ENCODE peak calls at places on chromosomes 4 and X, in ten cellular contexts. N is activated CD4-positive, alpha-beta T cell treated with anti-CD3 and anti-CD28 coated beads for 48 hours; B is stimulated activated CD8-positive, alpha-beta memory T cell treated with anti-CD3 and anti-CD28 coated beads, Interleukin-4, amount 100 ng/mL, for 4 hours; I is caudate nucleus; M is LoVo; R is head of caudate nucleus; E is posterior cingulate gyrus; Q is GF-D8; P is GM12891; V is midbrain. G is an unnamed sample.

GRCh38 chr4:87657525-87657924 is 7.4 kb downstream of the DMP1 start:
- DNase-seq in E (no peak), B (no peak), Q (no peak), R (no peak), P (no peak), I (no peak), V (no peak), M (peak), N (no peak), G (no peak)

GRCh38 chrX:51461053-51462050 is 35.0 kb downstream of the NUDT11 start:
- DNase-seq in Q (no peak), V (peak), I (no peak), E (no peak), R (no peak), M (peak), B (no peak), N (no peak), P (no peak), G (no peak)

GRCh38 chrX:151973851-151974335 is 583 bp downstream of the GABRE start:
- DNase-seq in R (no peak), E (no peak), I (no peak), P (no peak), Q (no peak), N (no peak), B (no peak), M (peak), V (no peak), G (no peak)

GRCh38 chrX:3527166-3527565 is 180.7 kb upstream of the MXRA5 start:
- DNase-seq in N (no peak), Q (no peak), P (no peak), I (no peak), V (no peak), B (no peak), M (no peak), E (no peak), R (no peak), G (no peak)

GRCh38 chr4:9602389-9602914 is 158.2 kb downstream of the DEFB131A start:
- DNase-seq in M (no peak), R (no peak), Q (no peak), B (no peak), P (no peak), N (no peak), V (no peak), I (no peak), E (no peak), G (no peak)

GRCh38 chr4:53775381-53775780 is 184.1 kb upstream of the LNX1 start:
- DNase-seq in I (no peak), V (no peak), R (no peak), E (no peak), P (no peak), N (no peak), Q (no peak), B (no peak), M (no peak), G (no peak)

GRCh38 chrX:15310117-15310516 is 5.3 kb downstream of the ASB11 start:
- DNase-seq in B (no peak), P (no peak), Q (no peak), E (no peak), R (no peak), V (peak), I (no peak), N (no peak), M (peak), G (no peak)

GRCh38 chrX:69116077-69116476 is 49.2 kb downstream of the PJA1 start:
- DNase-seq in N (no peak), R (no peak), P (no peak), I (no peak), M (peak), V (no peak), B (no peak), Q (no peak), E (no peak), G (no peak)

GRCh38 chr4:74105656-74106275 is 6.8 kb upstream of the CXCL2 start:
- DNase-seq in Q (no peak), M (no peak), E (no peak), R (no peak), P (no peak), I (no peak), N (no peak), B (no peak), V (no peak), G (no peak)

GRCh38 chr4:18063079-18063478 is 41.5 kb upstream of the LCORL start:
- DNase-seq in I (no peak), N (no peak), E (no peak), M (no peak), R (no peak), V (no peak), Q (no peak), P (no peak), B (no peak), G (no peak)

GRCh38 chr4:173367285-173367684 is 3.5 kb upstream of the SAP30 start:
- DNase-seq in B (no peak), R (no peak), N (no peak), V (no peak), Q (no peak), E (no peak), P (no peak), I (no peak), M (no peak), G (no peak)

G was measured in GOT3.